ENCODE peak calls at places on chromosomes 2 and 18, in ten cellular contexts. One of them, this sample, is unnamed.

GRCh38 chr2:214830794-214831346 is 21.4 kb upstream of the BARD1 start:
- DNase-seq in transverse colon: no peak
- DNase-seq in gastrocnemius medialis: no peak
- DNase-seq in ovary: no peak
- DNase-seq in thyroid gland: no peak
- DNase-seq in prostate gland: no peak
- DNase-seq in esophagus squamous epithelium: no peak
- DNase-seq in uterus: no peak
- DNase-seq in IMR-90: peak; percentile 37
- DNase-seq in stomach: no peak
- DNase-seq in this sample: peak; percentile 17

GRCh38 chr2:48510329-48510728 is 19.6 kb upstream of the STON1 start:
- DNase-seq in transverse colon: no peak
- DNase-seq in prostate gland: no peak
- DNase-seq in ovary: no peak
- DNase-seq in uterus: no peak
- DNase-seq in thyroid gland: no peak
- DNase-seq in IMR-90: peak; percentile 48
- DNase-seq in gastrocnemius medialis: no peak
- DNase-seq in stomach: no peak
- DNase-seq in esophagus squamous epithelium: no peak
- DNase-seq in this sample: no peak

GRCh38 chr2:104902317-104902716 is 48.4 kb downstream of the POU3F3 start:
- DNase-seq in IMR-90: no peak
- DNase-seq in gastrocnemius medialis: no peak
- DNase-seq in uterus: no peak
- DNase-seq in stomach: no peak
- DNase-seq in prostate gland: no peak
- DNase-seq in thyroid gland: no peak
- DNase-seq in esophagus squamous epithelium: no peak
- DNase-seq in transverse colon: no peak
- DNase-seq in ovary: no peak
- DNase-seq in this sample: no peak

GRCh38 chr2:173716458-173717052 is 248.6 kb downstream of the SP3 start:
- DNase-seq in transverse colon: no peak
- DNase-seq in uterus: no peak
- DNase-seq in gastrocnemius medialis: no peak
- DNase-seq in thyroid gland: no peak
- DNase-seq in stomach: no peak
- DNase-seq in ovary: no peak
- DNase-seq in IMR-90: no peak
- DNase-seq in prostate gland: no peak
- DNase-seq in esophagus squamous epithelium: no peak
- DNase-seq in this sample: no peak

GRCh38 chr18:78713726-78714125 is 265.9 kb upstream of the SALL3 start:
- DNase-seq in esophagus squamous epithelium: no peak
- DNase-seq in prostate gland: no peak
- DNase-seq in transverse colon: no peak
- DNase-seq in gastrocnemius medialis: no peak
- DNase-seq in stomach: no peak
- DNase-seq in ovary: no peak
- DNase-seq in uterus: no peak
- DNase-seq in IMR-90: no peak
- DNase-seq in thyroid gland: no peak
- DNase-seq in this sample: no peak

GRCh38 chr2:98269274-98269673 is 77.0 kb upstream of the CNGA3 start:
- DNase-seq in ovary: no peak
- DNase-seq in thyroid gland: no peak
- DNase-seq in prostate gland: peak; percentile 43
- DNase-seq in transverse colon: no peak
- DNase-seq in esophagus squamous epithelium: no peak
- DNase-seq in uterus: no peak
- DNase-seq in IMR-90: peak; percentile 63
- DNase-seq in stomach: no peak
- DNase-seq in gastrocnemius medialis: no peak
- DNase-seq in this sample: peak; percentile 31

GRCh38 chr18:13181765-13182164 is 36.8 kb upstream of the LDLRAD4 start:
- DNase-seq in transverse colon: no peak
- DNase-seq in prostate gland: no peak
- DNase-seq in stomach: no peak
- DNase-seq in esophagus squamous epithelium: no peak
- DNase-seq in thyroid gland: no peak
- DNase-seq in gastrocnemius medialis: no peak
- DNase-seq in ovary: no peak
- DNase-seq in IMR-90: no peak
- DNase-seq in uterus: no peak
- DNase-seq in this sample: no peak

GRCh38 chr2:157984866-157985265 is 108.7 kb upstream of the ACVR1 start:
- DNase-seq in transverse colon: no peak
- DNase-seq in IMR-90: no peak
- DNase-seq in thyroid gland: no peak
- DNase-seq in esophagus squamous epithelium: no peak
- DNase-seq in prostate gland: no peak
- DNase-seq in uterus: no peak
- DNase-seq in stomach: no peak
- DNase-seq in gastrocnemius medialis: no peak
- DNase-seq in ovary: no peak
- DNase-seq in this sample: no peak

GRCh38 chr2:230711224-230711623 is 1.4 kb upstream of the CAB39 start:
- DNase-seq in thyroid gland: no peak
- DNase-seq in IMR-90: no peak
- DNase-seq in transverse colon: no peak
- DNase-seq in esophagus squamous epithelium: no peak
- DNase-seq in prostate gland: no peak
- DNase-seq in stomach: no peak
- DNase-seq in ovary: no peak
- DNase-seq in uterus: no peak
- DNase-seq in gastrocnemius medialis: no peak
- DNase-seq in this sample: peak; percentile 40

GRCh38 chr2:239357954-239358754 is 42.7 kb downstream of the HDAC4 start:
- DNase-seq in IMR-90: peak; percentile 12
- DNase-seq in stomach: no peak
- DNase-seq in prostate gland: no peak
- DNase-seq in ovary: no peak
- DNase-seq in thyroid gland: no peak
- DNase-seq in esophagus squamous epithelium: no peak
- DNase-seq in uterus: no peak
- DNase-seq in transverse colon: no peak
- DNase-seq in gastrocnemius medialis: no peak
- DNase-seq in this sample: no peak

GRCh38 chr2:61536086-61536722 is 2.0 kb downstream of the XPO1 start:
- DNase-seq in esophagus squamous epithelium: no peak
- DNase-seq in IMR-90: peak; percentile 16
- DNase-seq in ovary: no peak
- DNase-seq in uterus: no peak
- DNase-seq in thyroid gland: peak; percentile 89
- DNase-seq in stomach: no peak
- DNase-seq in transverse colon: no peak
- DNase-seq in gastrocnemius medialis: peak; percentile 94
- DNase-seq in prostate gland: peak; percentile 12
- DNase-seq in this sample: peak; percentile 84

GRCh38 chr2:61538920-61539559 is 884 bp upstream of the XPO1 start:
- DNase-seq in stomach: no peak
- DNase-seq in uterus: peak; percentile 40
- DNase-seq in IMR-90: peak; percentile 10
- DNase-seq in prostate gland: peak; percentile 29
- DNase-seq in gastrocnemius medialis: peak; percentile 25
- DNase-seq in thyroid gland: peak; percentile 68
- DNase-seq in ovary: no peak
- DNase-seq in esophagus squamous epithelium: no peak
- DNase-seq in transverse colon: peak; percentile 19
- DNase-seq in this sample: peak; percentile 34

GRCh38 chr2:61536723-61537581 is 1.2 kb downstream of the XPO1 start:
- DNase-seq in IMR-90: peak; percentile 88
- DNase-seq in stomach: peak; percentile 84
- DNase-seq in esophagus squamous epithelium: peak; percentile 62
- DNase-seq in uterus: peak; percentile 78
- DNase-seq in prostate gland: peak; percentile 84
- DNase-seq in transverse colon: peak; percentile 90
- DNase-seq in thyroid gland: peak; percentile 85
- DNase-seq in gastrocnemius medialis: peak; percentile 74
- DNase-seq in ovary: peak; percentile 79
- DNase-seq in this sample: peak; percentile 79

GRCh38 chr2:61537590-61538178 is 472 bp downstream of the XPO1 start:
- DNase-seq in gastrocnemius medialis: no peak
- DNase-seq in transverse colon: no peak
- DNase-seq in esophagus squamous epithelium: peak; percentile 17
- DNase-seq in IMR-90: no peak
- DNase-seq in prostate gland: no peak
- DNase-seq in thyroid gland: no peak
- DNase-seq in stomach: no peak
- DNase-seq in ovary: no peak
- DNase-seq in uterus: no peak
- DNase-seq in this sample: no peak

DNA sequence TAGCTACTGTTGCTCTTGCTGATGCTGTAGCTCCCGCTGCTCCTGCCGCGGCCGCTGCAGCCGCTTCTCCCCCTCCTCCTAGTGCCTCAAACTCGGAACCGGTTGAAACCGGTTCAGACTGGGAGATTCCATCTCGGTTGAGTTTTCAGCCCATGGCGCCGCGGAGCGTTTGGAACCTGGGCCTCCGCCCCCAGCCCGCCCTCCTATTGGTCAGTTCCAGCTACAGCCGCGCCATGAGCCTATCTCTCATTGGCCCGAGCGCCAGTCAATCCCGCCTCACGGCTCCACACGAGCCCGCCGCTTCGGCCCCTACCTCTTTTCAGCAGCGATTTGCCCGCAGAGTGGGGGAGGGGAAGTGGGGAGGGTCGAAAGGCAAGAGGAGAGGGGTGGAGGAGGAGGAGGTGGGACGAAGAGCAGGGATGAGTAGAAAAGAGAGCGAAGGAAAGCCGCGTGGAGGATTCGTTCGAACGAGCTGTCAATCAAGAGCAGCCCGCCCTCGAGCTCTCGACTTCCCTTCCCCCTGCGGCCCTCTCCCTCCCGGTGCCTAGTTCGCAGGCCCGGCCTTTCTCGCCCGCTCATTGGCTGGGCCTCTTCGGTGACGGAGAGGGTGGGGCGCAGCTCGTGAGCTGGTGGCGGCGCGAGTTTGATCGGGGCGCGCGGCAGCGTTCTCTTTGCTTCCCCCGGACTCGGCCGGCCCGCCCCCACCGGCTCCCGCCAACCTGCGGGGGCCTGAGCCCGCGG is at the start of gene XPO1:
- DNase-seq in thyroid gland: peak; percentile 100
- DNase-seq in prostate gland: peak; percentile 100
- DNase-seq in gastrocnemius medialis: peak; percentile 99
- DNase-seq in transverse colon: peak; percentile 99
- DNase-seq in esophagus squamous epithelium: peak; percentile 99
- DNase-seq in stomach: peak; percentile 99
- DNase-seq in IMR-90: peak; percentile 99
- DNase-seq in ovary: peak; percentile 99
- DNase-seq in uterus: peak; percentile 99
- DNase-seq in this sample: peak; percentile 99
- TF ChIP-seq POLR2A in thyroid gland: peak; percentile 93
- TF ChIP-seq POLR2A in prostate gland: peak; percentile 98
- TF ChIP-seq POLR2A in gastrocnemius medialis: peak; percentile 90
- TF ChIP-seq POLR2A in transverse colon: peak; percentile 92
- TF ChIP-seq POLR2A in esophagus squamous epithelium: peak; percentile 97
- TF ChIP-seq POLR2A in stomach: peak; percentile 82
- TF ChIP-seq POLR2A in IMR-90: peak; percentile 76
- TF ChIP-seq POLR2A in ovary: peak; percentile 98
- TF ChIP-seq POLR2A in uterus: peak; percentile 94
- TF ChIP-seq POLR2A in this sample: peak; percentile 89

GRCh38 chr2:74548285-74548918 is 5.3 kb downstream of the LOXL3 start:
- DNase-seq in ovary: no peak
- DNase-seq in stomach: no peak
- DNase-seq in prostate gland: no peak
- DNase-seq in IMR-90: no peak
- DNase-seq in thyroid gland: no peak
- DNase-seq in gastrocnemius medialis: no peak
- DNase-seq in transverse colon: no peak
- DNase-seq in esophagus squamous epithelium: no peak
- DNase-seq in uterus: no peak
- DNase-seq in this sample: no peak

GRCh38 chr2:74551530-74551929 is 2.2 kb downstream of the LOXL3 start:
- DNase-seq in gastrocnemius medialis: no peak
- DNase-seq in transverse colon: no peak
- DNase-seq in esophagus squamous epithelium: no peak
- DNase-seq in IMR-90: no peak
- DNase-seq in ovary: no peak
- DNase-seq in thyroid gland: no peak
- DNase-seq in uterus: no peak
- DNase-seq in stomach: no peak
- DNase-seq in prostate gland: no peak
- DNase-seq in this sample: no peak

GRCh38 chr2:74549685-74549971 is 4.1 kb downstream of the LOXL3 start:
- DNase-seq in prostate gland: no peak
- DNase-seq in gastrocnemius medialis: no peak
- DNase-seq in IMR-90: no peak
- DNase-seq in uterus: no peak
- DNase-seq in thyroid gland: no peak
- DNase-seq in stomach: no peak
- DNase-seq in ovary: no peak
- DNase-seq in esophagus squamous epithelium: no peak
- DNase-seq in transverse colon: no peak
- DNase-seq in this sample: no peak

GRCh38 chr2:74550231-74550630 is 3.5 kb downstream of the LOXL3 start:
- DNase-seq in esophagus squamous epithelium: no peak
- DNase-seq in transverse colon: no peak
- DNase-seq in uterus: no peak
- DNase-seq in stomach: no peak
- DNase-seq in IMR-90: no peak
- DNase-seq in ovary: no peak
- DNase-seq in prostate gland: no peak
- DNase-seq in thyroid gland: no peak
- DNase-seq in gastrocnemius medialis: no peak
- DNase-seq in this sample: no peak

GRCh38 chr2:74548919-74549684 is 4.6 kb downstream of the LOXL3 start:
- DNase-seq in transverse colon: peak; percentile 75
- DNase-seq in thyroid gland: peak; percentile 63
- DNase-seq in ovary: peak; percentile 75
- DNase-seq in IMR-90: peak; percentile 46
- DNase-seq in uterus: peak; percentile 75
- DNase-seq in prostate gland: peak; percentile 32
- DNase-seq in gastrocnemius medialis: no peak
- DNase-seq in stomach: peak; percentile 70
- DNase-seq in esophagus squamous epithelium: no peak
- DNase-seq in this sample: peak; percentile 62
- H3K27ac ChIP-seq in transverse colon: peak overlapping the region; percentile 74
- H3K27ac ChIP-seq in thyroid gland: peak overlapping the region; percentile 11
- H3K27ac ChIP-seq in ovary: no peak overlapping the region
- H3K27ac ChIP-seq in IMR-90: peak overlapping the region; percentile 50
- H3K27ac ChIP-seq in uterus: peak overlapping the region; percentile 73
- H3K27ac ChIP-seq in prostate gland: peak overlapping the region; percentile 49
- H3K27ac ChIP-seq in gastrocnemius medialis: peak overlapping the region; percentile 62
- H3K27ac ChIP-seq in stomach: peak overlapping the region; percentile 80
- H3K27ac ChIP-seq in esophagus squamous epithelium: peak overlapping the region; percentile 49
- H3K27ac ChIP-seq in this sample: no peak overlapping the region

GRCh38 chr2:117536139-117536538 is 278.4 kb upstream of the DDX18 start:
- DNase-seq in IMR-90: no peak
- DNase-seq in ovary: no peak
- DNase-seq in transverse colon: no peak
- DNase-seq in thyroid gland: no peak
- DNase-seq in stomach: no peak
- DNase-seq in esophagus squamous epithelium: no peak
- DNase-seq in prostate gland: no peak
- DNase-seq in uterus: no peak
- DNase-seq in gastrocnemius medialis: no peak
- DNase-seq in this sample: peak; percentile 8
- TF ChIP-seq CTCF in IMR-90: no peak
- TF ChIP-seq CTCF in ovary: no peak
- TF ChIP-seq CTCF in transverse colon: peak; percentile 41
- TF ChIP-seq CTCF in thyroid gland: no peak
- TF ChIP-seq CTCF in stomach: no peak
- TF ChIP-seq CTCF in esophagus squamous epithelium: no peak
- TF ChIP-seq CTCF in prostate gland: no peak
- TF ChIP-seq CTCF in uterus: no peak
- TF ChIP-seq CTCF in gastrocnemius medialis: no peak
- TF ChIP-seq CTCF in this sample: peak; percentile 31

GRCh38 chr2:203327918-203328734 is at the start of gene ABI2:
- DNase-seq in gastrocnemius medialis: peak; percentile 60
- DNase-seq in stomach: peak; percentile 76
- DNase-seq in IMR-90: peak; percentile 69
- DNase-seq in ovary: peak; percentile 91
- DNase-seq in uterus: peak; percentile 83
- DNase-seq in thyroid gland: peak; percentile 85
- DNase-seq in transverse colon: peak; percentile 80
- DNase-seq in esophagus squamous epithelium: no peak
- DNase-seq in prostate gland: peak; percentile 77
- DNase-seq in this sample: peak; percentile 79
- TF ChIP-seq POLR2A in gastrocnemius medialis: peak; percentile 50
- TF ChIP-seq POLR2A in stomach: no peak
- TF ChIP-seq POLR2A in IMR-90: peak; percentile 17
- TF ChIP-seq POLR2A in ovary: peak; percentile 39
- TF ChIP-seq POLR2A in uterus: peak; percentile 17
- TF ChIP-seq POLR2A in thyroid gland: peak; percentile 67
- TF ChIP-seq POLR2A in transverse colon: no peak
- TF ChIP-seq POLR2A in esophagus squamous epithelium: no peak
- TF ChIP-seq POLR2A in prostate gland: peak; percentile 49
- TF ChIP-seq POLR2A in this sample: peak; percentile 44